ENCODE peak calls at places on chromosomes 1 and 21, in six cellular contexts. B, S, W, V, Z and G are unnamed samples.

GRCh38 chr1:151211972-151212705 is 13.8 kb downstream of the PIP5K1A start:
- DNase-seq in B (peak; percentile 51), S (no peak), W (peak; percentile 39), V (no peak), Z (no peak), G (no peak)

GRCh38 chr1:115507256-115507589 is 134.5 kb upstream of the VANGL1 start:
- DNase-seq in B (peak; percentile 47), S (peak; percentile 22), W (peak; percentile 67), V (peak; percentile 78), Z (peak; percentile 27), G (no peak)

GRCh38 chr1:76262591-76262990 is 188.0 kb downstream of the ST6GALNAC3 start:
- DNase-seq in B (no peak), S (no peak), W (no peak), V (no peak), Z (no peak), G (no peak)

GRCh38 chr1:150259758-150260669 is 2.4 kb downstream of the CA14 start:
- DNase-seq in B (peak; percentile 76), S (no peak), W (peak; percentile 22), V (peak; percentile 92), Z (peak; percentile 79), G (no peak)

GRCh38 chr21:35352066-35352770 is 303.1 kb upstream of the RUNX1 start:
- DNase-seq in B (no peak), S (peak; percentile 55), W (peak; percentile 95), V (no peak), Z (no peak), G (no peak)

GRCh38 chr1:229619002-229619401 is 6.9 kb downstream of the TAF5L start:
- DNase-seq in B (no peak), S (no peak), W (no peak), V (no peak), Z (no peak), G (no peak)

GRCh38 chr21:15343066-15343465 is 278.3 kb upstream of the NRIP1 start:
- DNase-seq in B (no peak), S (peak; percentile 14), W (peak; percentile 74), V (no peak), Z (no peak), G (no peak)

GRCh38 chr1:243402868-243403267 is 147.0 kb downstream of the SDCCAG8 start:
- DNase-seq in B (no peak), S (no peak), W (no peak), V (no peak), Z (no peak), G (no peak)

GRCh38 chr1:26627959-26628358 is 67.9 kb upstream of the ARID1A start:
- DNase-seq in B (no peak), S (no peak), W (no peak), V (no peak), Z (no peak), G (no peak)

GRCh38 chr1:107019166-107019565 is 37.3 kb upstream of the PRMT6 start:
- DNase-seq in B (peak; percentile 54), S (no peak), W (peak; percentile 62), V (no peak), Z (no peak), G (no peak)

GRCh38 chr1:105793541-105794146 is 1262.8 kb upstream of the PRMT6 start:
- DNase-seq in B (peak; percentile 72), S (peak; percentile 39), W (no peak), V (peak; percentile 84), Z (peak; percentile 39), G (no peak)

GRCh38 chr1:157696966-157697628 is 3.5 kb downstream of the FCRL3 start:
- DNase-seq in B (no peak), S (no peak), W (no peak), V (no peak), Z (no peak), G (no peak)

GRCh38 chr1:201016211-201016651 is 7.3 kb downstream of the KIF21B start:
- DNase-seq in B (peak; percentile 42), S (no peak), W (peak; percentile 39), V (peak; percentile 44), Z (no peak), G (no peak)

GRCh38 chr1:117606608-117607261 is 887 bp downstream of the TENT5C start:
- DNase-seq in B (peak; percentile 54), S (no peak), W (peak; percentile 45), V (peak; percentile 77), Z (no peak), G (no peak)

GRCh38 chr1:245686006-245686405 is 531.2 kb downstream of the KIF26B start:
- DNase-seq in B (no peak), S (no peak), W (no peak), V (peak; percentile 40), Z (no peak), G (no peak)

GRCh38 chr1:223109581-223110026 is 33.4 kb downstream of the TLR5 start:
- DNase-seq in B (no peak), S (no peak), W (no peak), V (no peak), Z (peak; percentile 74), G (no peak)

GRCh38 chr1:117070124-117070523 is 10.0 kb downstream of the TTF2 start:
- DNase-seq in B (no peak), S (peak; percentile 51), W (peak; percentile 90), V (no peak), Z (no peak), G (no peak)

GRCh38 chr1:44049839-44050238 is 18.6 kb upstream of the SLC6A9 start:
- DNase-seq in B (peak; percentile 96), S (peak; percentile 85), W (peak; percentile 96), V (no peak), Z (no peak), G (peak; percentile 87)
- H3K4me3 ChIP-seq in B (peak overlapping the region; percentile 51), S (no peak overlapping the region), W (no peak overlapping the region), V (no peak overlapping the region), Z (no peak overlapping the region), G (no peak overlapping the region)

GRCh38 chr1:53508056-53508990 is 49.1 kb downstream of the DMRTB1 start:
- DNase-seq in B (no peak), S (no peak), W (no peak), V (no peak), Z (no peak), G (no peak)

GRCh38 chr1:53509775-53510174 is 50.6 kb downstream of the DMRTB1 start:
- DNase-seq in B (no peak), S (no peak), W (no peak), V (no peak), Z (no peak), G (no peak)

GRCh38 chr1:53507115-53507816 is 48.1 kb downstream of the DMRTB1 start:
- DNase-seq in B (no peak), S (no peak), W (no peak), V (no peak), Z (no peak), G (no peak)

GRCh38 chr1:53510215-53510614 is 51.0 kb downstream of the DMRTB1 start:
- DNase-seq in B (no peak), S (no peak), W (no peak), V (no peak), Z (no peak), G (no peak)

GRCh38 chr1:53508991-53509663 is 49.9 kb downstream of the DMRTB1 start:
- DNase-seq in B (no peak), S (no peak), W (peak; percentile 55), V (no peak), Z (no peak), G (no peak)
- H3K27me3 ChIP-seq in B (no peaks in the 10 kb centered on the region), S (no peaks in the 10 kb centered on the region), W (no peaks in the 10 kb centered on the region), V (no peaks in the 10 kb centered on the region), Z (peaks cover 17% of the 10 kb centered on the region), G (no peaks in the 10 kb centered on the region)

DNA sequence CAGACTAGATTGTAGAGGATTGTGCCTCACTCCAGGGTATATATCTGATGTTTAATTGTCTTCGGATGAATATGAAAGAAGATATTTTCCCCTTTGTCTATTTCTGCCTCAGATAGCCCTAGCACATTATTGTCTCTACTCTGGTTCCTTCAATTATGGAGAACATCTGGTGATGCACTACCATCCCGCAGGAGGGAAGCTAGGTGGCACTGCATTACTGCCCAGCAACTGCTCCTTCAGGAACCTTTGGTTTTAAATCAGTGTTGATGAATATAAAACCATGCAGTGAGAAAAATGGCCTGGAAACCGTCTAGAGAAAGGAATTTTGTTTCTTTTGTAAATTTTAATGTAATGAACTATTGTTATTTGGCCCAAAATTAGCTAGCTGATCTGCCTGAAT is 68.5 kb downstream of the GPR88 start:
- DNase-seq in B (peak; percentile 76), S (peak; percentile 69), W (peak; percentile 65), V (peak; percentile 58), Z (no peak), G (no peak)
- TF ChIP-seq CTCF in B (peak; percentile 93), S (peak; percentile 85), W (peak; percentile 68), V (peak; percentile 77), Z (peak; percentile 65), G (peak; percentile 77)

GRCh38 chr1:199954701-199955100 is 72.8 kb upstream of the NR5A2 start:
- DNase-seq in B (peak; percentile 67), S (no peak), W (no peak), V (peak; percentile 89), Z (peak; percentile 10), G (no peak)
- H3K4me3 ChIP-seq in B (no peak overlapping the region), S (no peak overlapping the region), W (no peak overlapping the region), V (no peak overlapping the region), Z (no peak overlapping the region), G (no peak overlapping the region)

GRCh38 chr1:9204156-9204720 is 30.3 kb upstream of the H6PD start:
- DNase-seq in B (no peak), S (no peak), W (no peak), V (no peak), Z (no peak), G (no peak)
- H3K27me3 ChIP-seq in B (peaks cover 22% of the 10 kb centered on the region), S (no peaks in the 10 kb centered on the region), W (peaks cover 9% of the 10 kb centered on the region), V (peaks cover 52% of the 10 kb centered on the region), Z (peaks cover 13% of the 10 kb centered on the region), G (peaks cover 3% of the 10 kb centered on the region)

GRCh38 chr1:162023547-162024501 is at the start of gene OLFML2B:
- DNase-seq in B (peak; percentile 89), S (peak; percentile 81), W (peak; percentile 82), V (peak; percentile 90), Z (peak; percentile 58), G (peak; percentile 55)
- TF ChIP-seq CTCF in B (peak; percentile 64), S (peak; percentile 63), W (peak; percentile 44), V (peak; percentile 38), Z (peak; percentile 41), G (peak; percentile 51)

DNA sequence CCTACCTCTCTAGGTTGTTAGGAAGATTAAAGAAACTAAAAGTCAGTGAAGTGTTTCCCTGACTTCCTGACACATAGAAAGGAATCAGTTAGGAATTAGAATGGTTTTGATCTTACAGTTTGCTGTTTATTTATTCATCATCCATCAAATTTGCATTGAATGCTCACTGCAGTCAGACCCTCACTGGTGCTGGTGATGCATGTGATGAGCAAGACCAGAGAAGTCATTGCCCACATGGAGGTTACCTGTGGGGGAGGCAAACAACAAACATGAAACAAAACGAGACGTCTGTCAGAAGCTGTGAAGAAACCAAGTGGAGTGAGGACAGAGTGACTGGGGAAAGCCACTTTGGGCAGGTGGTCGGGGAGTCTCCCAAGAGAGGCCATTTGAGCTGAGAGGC is 6.4 kb downstream of the CTPS1 start:
- DNase-seq in B (no peak), S (no peak), W (no peak), V (no peak), Z (no peak), G (no peak)
- H3K4me3 ChIP-seq in B (no peak overlapping the region), S (no peak overlapping the region), W (no peak overlapping the region), V (no peak overlapping the region), Z (no peak overlapping the region), G (no peak overlapping the region)

DNA sequence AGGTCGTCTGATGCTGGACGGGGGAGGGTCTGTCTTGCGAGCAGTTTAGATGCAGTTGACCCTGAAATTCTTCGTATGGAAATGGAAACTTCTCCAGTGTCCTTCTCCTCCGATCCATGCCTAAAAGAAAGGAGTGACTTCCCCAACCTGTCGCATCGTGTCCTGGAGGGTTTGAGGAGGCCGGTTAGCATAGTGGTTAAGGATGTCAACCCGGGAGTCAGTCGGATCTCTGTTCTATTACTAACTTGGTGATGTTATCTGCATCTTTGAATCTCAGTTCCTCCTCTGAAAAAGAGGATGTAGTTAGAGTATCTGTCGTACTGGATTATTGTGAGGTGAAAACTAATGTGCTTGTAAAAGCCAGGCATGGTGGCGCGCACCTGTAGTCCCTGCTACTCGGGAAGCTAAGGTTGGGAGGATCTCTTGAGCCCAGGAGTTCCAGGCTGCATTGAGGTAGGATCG is 700 bp downstream of the ZBTB8B start:
- DNase-seq in B (no peak), S (no peak), W (no peak), V (no peak), Z (no peak), G (no peak)
- H3K27me3 ChIP-seq in B (no peaks in the 10 kb centered on the region), S (peaks cover 21% of the 10 kb centered on the region), W (peaks cover 30% of the 10 kb centered on the region), V (peaks cover 9% of the 10 kb centered on the region), Z (peaks cover 3% of the 10 kb centered on the region), G (peaks cover 28% of the 10 kb centered on the region)